ENCODE peak calls at places on chromosome 1, in eight cellular contexts. P is brain microvascular endothelial cell, R is iPS DF 6.9, C is adrenal gland, K is left ventricle myocardium inferior, G is uterus, I is GM06990, Z is upper lobe of right lung. Y is an unnamed sample.

GRCh38 chr1:59366352-59366751 is 69.5 kb downstream of the FGGY start:
- DNase-seq in P (peak), R (no peak), C (no peak), K (no peak), G (no peak), I (no peak), Z (no peak), Y (no peak)

GRCh38 chr1:150268342-150268705 is 492 bp downstream of the APH1A start:
- DNase-seq in P (no peak), R (no peak), C (peak), K (no peak), G (no peak), I (no peak), Z (peak), Y (no peak)

GRCh38 chr1:174931214-174931613 is 68.5 kb upstream of the CACYBP start:
- DNase-seq in P (no peak), R (no peak), C (no peak), K (no peak), G (no peak), I (no peak), Z (no peak), Y (no peak)

GRCh38 chr1:93753766-93754763 is 72.4 kb upstream of the BCAR3 start:
- DNase-seq in P (peak), R (no peak), C (no peak), K (no peak), G (no peak), I (no peak), Z (no peak), Y (no peak)

GRCh38 chr1:34754878-34755637 is at the start of gene GJB5:
- DNase-seq in P (no peak), R (no peak), C (no peak), K (no peak), G (no peak), I (no peak), Z (peak), Y (no peak)

GRCh38 chr1:42923367-42924248 is 35.1 kb downstream of the SLC2A1 start:
- DNase-seq in P (no peak), R (no peak), C (no peak), K (no peak), G (no peak), I (no peak), Z (no peak), Y (no peak)

GRCh38 chr1:94925561-94926364 is 1.1 kb downstream of the CNN3 start:
- DNase-seq in P (peak), R (peak), C (peak), K (peak), G (peak), I (peak), Z (peak), Y (peak)

GRCh38 chr1:203440780-203441179 is 34.8 kb upstream of the PRELP start:
- DNase-seq in P (peak), R (no peak), C (peak), K (peak), G (peak), I (peak), Z (peak), Y (peak)

GRCh38 chr1:229758101-229759036 is 132.3 kb downstream of the URB2 start:
- DNase-seq in P (no peak), R (no peak), C (no peak), K (no peak), G (no peak), I (no peak), Z (no peak), Y (no peak)

GRCh38 chr1:235644693-235645305 is 4.8 kb downstream of the GNG4 start:
- DNase-seq in P (no peak), R (no peak), C (no peak), K (no peak), G (no peak), I (no peak), Z (no peak), Y (no peak)

GRCh38 chr1:57307382-57307781 is 116.5 kb downstream of the DAB1 start:
- DNase-seq in P (no peak), R (peak), C (no peak), K (peak), G (no peak), I (peak), Z (no peak), Y (peak)

GRCh38 chr1:19764848-19765247 is 34.9 kb downstream of the TMCO4 start:
- DNase-seq in P (peak), R (no peak), C (no peak), K (no peak), G (no peak), I (no peak), Z (no peak), Y (no peak)

GRCh38 chr1:44114098-44114497 is 4.5 kb upstream of the KLF17 start:
- DNase-seq in P (no peak), R (no peak), C (no peak), K (no peak), G (no peak), I (no peak), Z (no peak), Y (no peak)

GRCh38 chr1:942864-943533 is 16.1 kb downstream of the NOC2L start:
- DNase-seq in P (peak), R (no peak), C (peak), K (peak), G (peak), I (no peak), Z (no peak), Y (no peak)
- H3K4me3 ChIP-seq in P (peak), R (peak), C (peak), K (peak), G (peak), I (no peak), Z (no peak), Y (no peak)

GRCh38 chr1:119633575-119634325 is 14.3 kb downstream of the ZNF697 start:
- DNase-seq in P (no peak), R (no peak), C (no peak), K (no peak), G (no peak), I (no peak), Z (no peak), Y (no peak)

GRCh38 chr1:119632836-119633235 is 15.2 kb downstream of the ZNF697 start:
- DNase-seq in P (no peak), R (no peak), C (no peak), K (no peak), G (no peak), I (no peak), Z (no peak), Y (no peak)

GRCh38 chr1:119631433-119632102 is 16.5 kb downstream of the ZNF697 start:
- DNase-seq in P (peak), R (no peak), C (peak), K (peak), G (peak), I (no peak), Z (peak), Y (no peak)

GRCh38 chr1:119632103-119632490 is 16.0 kb downstream of the ZNF697 start:
- DNase-seq in P (no peak), R (no peak), C (no peak), K (peak), G (no peak), I (no peak), Z (no peak), Y (no peak)

DNA sequence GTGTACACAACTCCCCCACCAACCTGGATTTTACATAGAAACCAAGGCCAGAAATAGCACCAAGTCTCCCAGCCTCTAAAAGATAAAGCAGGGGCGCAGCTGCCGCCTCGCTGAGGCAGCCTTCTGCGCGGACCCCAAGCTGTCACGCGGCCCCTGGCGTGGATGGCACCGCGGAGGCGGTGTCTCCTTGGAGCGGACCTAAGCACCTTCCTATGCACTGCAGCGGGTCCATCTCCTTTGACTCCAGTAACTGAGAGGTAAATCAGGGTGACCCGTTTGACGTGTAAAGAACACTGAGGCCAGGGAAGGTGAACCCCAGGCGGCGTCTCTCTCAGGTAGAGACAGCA is 17.0 kb downstream of the ZNF697 start:
- DNase-seq in P (no peak), R (no peak), C (no peak), K (no peak), G (no peak), I (no peak), Z (no peak), Y (no peak)
- H3K4me3 ChIP-seq in P (peak), R (no peak), C (peak), K (peak), G (peak), I (no peak), Z (peak), Y (no peak)

GRCh38 chr1:22653741-22654140 is 705 bp downstream of the C1QB start:
- DNase-seq in P (no peak), R (no peak), C (no peak), K (no peak), G (no peak), I (no peak), Z (no peak), Y (no peak)
- H3K4me3 ChIP-seq in P (no peak), R (no peak), C (peak), K (peak), G (no peak), I (no peak), Z (peak), Y (no peak)

GRCh38 chr1:33393991-33394390 is 36.9 kb downstream of the PHC2 start:
- DNase-seq in P (no peak), R (no peak), C (no peak), K (no peak), G (no peak), I (no peak), Z (no peak), Y (no peak)

GRCh38 chr1:33392639-33393038 is 38.3 kb downstream of the PHC2 start:
- DNase-seq in P (no peak), R (no peak), C (peak), K (no peak), G (no peak), I (no peak), Z (no peak), Y (no peak)

GRCh38 chr1:33393524-33393923 is 37.4 kb downstream of the PHC2 start:
- DNase-seq in P (no peak), R (no peak), C (peak), K (no peak), G (no peak), I (no peak), Z (no peak), Y (no peak)

GRCh38 chr1:33390550-33390949 is 40.3 kb downstream of the PHC2 start:
- DNase-seq in P (peak), R (no peak), C (peak), K (no peak), G (no peak), I (no peak), Z (no peak), Y (no peak)

DNA sequence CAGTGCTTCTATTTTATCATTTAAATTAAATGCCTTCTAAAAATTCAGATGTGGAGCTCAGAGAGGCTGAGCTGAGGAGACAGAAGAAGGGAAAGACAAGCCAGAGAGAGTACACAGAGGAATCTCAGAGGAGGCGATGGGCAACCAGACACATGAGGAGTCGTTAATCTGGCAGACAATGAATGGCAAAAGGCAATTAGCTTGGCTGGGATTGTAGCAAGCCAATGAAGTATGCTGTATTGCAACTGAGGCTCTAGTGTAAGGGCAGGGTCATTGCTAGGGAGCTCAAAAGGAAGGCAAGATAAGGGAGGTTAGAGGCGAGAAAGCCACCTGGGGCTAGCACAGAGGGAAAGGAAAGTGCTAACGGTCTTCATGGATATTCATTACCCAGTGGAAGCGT is 39.2 kb downstream of the PHC2 start:
- DNase-seq in P (no peak), R (no peak), C (peak), K (no peak), G (no peak), I (no peak), Z (no peak), Y (no peak)
- H3K4me3 ChIP-seq in P (no peak), R (no peak), C (no peak), K (no peak), G (no peak), I (no peak), Z (no peak), Y (no peak)

DNA sequence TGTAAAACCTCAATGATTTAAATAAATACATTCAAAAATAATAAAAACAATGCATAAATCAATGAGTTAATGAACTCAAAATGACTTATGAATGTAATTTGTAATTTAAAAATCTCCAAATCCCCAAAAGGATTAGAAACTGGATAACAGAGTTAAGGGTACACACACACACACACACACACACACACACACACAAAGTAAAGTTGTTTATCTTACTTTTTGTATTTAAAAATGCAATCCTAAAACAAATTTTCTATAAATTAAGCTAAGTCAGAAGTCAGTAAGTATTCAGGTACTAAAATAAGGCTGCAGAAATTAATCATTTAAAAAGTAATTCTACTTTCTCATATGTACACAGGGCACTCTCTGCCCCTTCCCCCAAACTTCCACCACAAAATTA is 1.8 kb downstream of the LRIF1 start:
- DNase-seq in P (no peak), R (no peak), C (no peak), K (no peak), G (no peak), I (no peak), Z (no peak), Y (no peak)
- H3K4me3 ChIP-seq in P (no peak), R (no peak), C (no peak), K (peak), G (no peak), I (peak), Z (no peak), Y (no peak)

DNA sequence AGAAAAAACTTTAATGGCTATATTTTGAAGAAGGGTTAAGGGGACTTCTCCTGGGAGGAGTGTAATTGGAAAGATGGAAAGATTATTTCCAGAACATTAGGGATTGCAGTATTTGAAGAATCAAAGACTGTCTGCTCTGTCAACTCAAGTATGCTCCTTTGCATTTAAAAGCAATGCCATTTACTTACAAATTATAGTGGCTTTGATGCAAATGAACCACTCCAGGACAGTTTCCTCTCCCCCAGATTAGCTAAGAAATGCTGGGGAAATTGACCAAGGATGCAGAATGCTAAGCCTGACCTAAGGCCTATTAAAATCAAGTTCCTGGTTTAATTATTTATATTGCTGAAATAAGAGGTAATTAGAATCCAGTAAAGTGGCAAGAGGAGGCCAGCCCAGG is 110.5 kb upstream of the CAMK1G start:
- DNase-seq in P (no peak), R (peak), C (no peak), K (no peak), G (no peak), I (no peak), Z (no peak), Y (peak)
- H3K4me3 ChIP-seq in P (no peak), R (no peak), C (no peak), K (no peak), G (no peak), I (no peak), Z (no peak), Y (no peak)

GRCh38 chr1:35893051-35893879 is 10.3 kb downstream of the AGO1 start:
- DNase-seq in P (no peak), R (no peak), C (peak), K (no peak), G (no peak), I (no peak), Z (no peak), Y (no peak)
- H3K4me3 ChIP-seq in P (no peak), R (no peak), C (no peak), K (no peak), G (no peak), I (no peak), Z (no peak), Y (no peak)

GRCh38 chr1:89935235-89935634 is 59.7 kb upstream of the ZNF326 start:
- DNase-seq in P (no peak), R (no peak), C (no peak), K (no peak), G (no peak), I (no peak), Z (no peak), Y (no peak)
- H3K4me3 ChIP-seq in P (no peak), R (no peak), C (no peak), K (no peak), G (no peak), I (no peak), Z (no peak), Y (no peak)

DNA sequence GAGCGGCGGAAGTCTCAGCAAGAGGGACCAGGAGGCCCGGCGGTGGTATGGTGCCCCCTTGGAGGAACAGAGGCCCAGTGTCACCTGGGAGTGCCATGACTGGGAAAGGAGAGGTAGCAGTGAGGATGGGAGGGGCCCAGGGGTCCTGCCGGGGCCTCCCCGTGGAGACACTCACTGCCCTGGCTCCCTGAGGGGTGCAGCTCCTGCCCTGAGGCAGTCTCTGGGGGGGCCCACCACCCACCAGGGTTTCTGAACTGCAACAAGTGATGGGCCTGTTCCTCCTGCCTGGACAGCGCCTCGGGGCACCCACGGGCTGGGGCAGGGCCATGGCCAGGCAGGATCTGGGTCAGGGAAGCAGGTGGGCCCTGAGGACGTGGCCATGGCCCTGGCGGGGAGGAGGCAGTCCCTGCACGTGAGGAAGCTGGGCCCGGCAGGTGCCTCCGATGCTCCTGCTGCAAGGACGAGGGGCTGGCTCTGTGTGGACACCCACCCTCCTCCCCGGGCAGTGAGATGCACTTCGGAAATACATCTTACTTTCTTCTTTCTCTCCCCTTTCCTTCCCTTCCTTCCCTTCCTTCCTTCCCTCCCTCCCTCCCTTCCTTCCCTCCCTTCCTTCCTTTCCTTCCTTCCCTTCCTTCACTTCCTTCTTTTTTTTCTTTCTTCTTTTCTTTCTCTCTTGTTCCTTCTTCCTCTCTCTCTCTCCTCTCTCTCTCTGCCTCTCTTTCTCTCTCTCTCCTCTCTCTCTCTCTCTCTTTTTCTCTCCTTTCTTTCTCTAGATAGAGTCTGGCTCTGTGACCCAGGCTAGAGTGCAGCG is 66.6 kb downstream of the MORN1 start:
- DNase-seq in P (no peak), R (no peak), C (no peak), K (no peak), G (no peak), I (no peak), Z (no peak), Y (no peak)
- H3K4me3 ChIP-seq in P (no peak), R (no peak), C (no peak), K (no peak), G (no peak), I (no peak), Z (no peak), Y (no peak)

GRCh38 chr1:219664310-219665029 is 51.6 kb upstream of the ZC3H11B start:
- DNase-seq in P (no peak), R (no peak), C (no peak), K (no peak), G (no peak), I (no peak), Z (no peak), Y (no peak)

GRCh38 chr1:219661464-219662092 is 48.7 kb upstream of the ZC3H11B start:
- DNase-seq in P (no peak), R (no peak), C (no peak), K (no peak), G (no peak), I (no peak), Z (no peak), Y (no peak)

GRCh38 chr1:219659682-219660081 is 46.8 kb upstream of the ZC3H11B start:
- DNase-seq in P (peak), R (no peak), C (no peak), K (no peak), G (no peak), I (peak), Z (no peak), Y (no peak)

GRCh38 chr1:219659005-219659632 is 46.2 kb upstream of the ZC3H11B start:
- DNase-seq in P (peak), R (no peak), C (no peak), K (no peak), G (no peak), I (peak), Z (no peak), Y (no peak)

GRCh38 chr1:219660666-219661463 is 48.0 kb upstream of the ZC3H11B start:
- DNase-seq in P (peak), R (peak), C (peak), K (peak), G (peak), I (peak), Z (peak), Y (peak)
- H3K4me3 ChIP-seq in P (peak), R (peak), C (peak), K (peak), G (no peak), I (no peak), Z (no peak), Y (no peak)